ENCODE peak calls at places on chromosomes 2 and 18, in four cellular contexts. B is HepG2, L is WTC11, E is K562. N is an unnamed sample.

GRCh38 chr2:6915399-6915798 is 1.8 kb upstream of the RNF144A start:
- DNase-seq in L (no peak), B (peak), E (no peak), N (no peak)

GRCh38 chr18:51425889-51426288 is 228.4 kb upstream of the MEX3C start:
- DNase-seq in L (no peak), E (no peak), B (no peak), N (no peak)

GRCh38 chr2:130864830-130865229 is 28.1 kb downstream of the ARHGEF4 start:
- DNase-seq in L (no peak), E (no peak), B (no peak), N (no peak)

GRCh38 chr2:201466050-201466660 is 14.6 kb downstream of the STRADB start:
- DNase-seq in E (no peak), B (no peak), L (no peak), N (no peak)

GRCh38 chr2:227150222-227150936 is 13.6 kb downstream of the COL4A4 start:
- DNase-seq in B (no peak), L (no peak), E (no peak), N (no peak)

GRCh38 chr2:101328474-101329007 is 20.0 kb upstream of the RNF149 start:
- DNase-seq in E (no peak), B (no peak), L (no peak), N (no peak)

GRCh38 chr18:2985628-2986027 is 27.3 kb downstream of the LPIN2 start:
- DNase-seq in L (no peak), B (peak), E (peak), N (peak)

GRCh38 chr2:177029501-177029900 is 183.1 kb upstream of the HNRNPA3 start:
- DNase-seq in B (no peak), E (no peak), L (peak), N (no peak)

GRCh38 chr2:66985901-66986300 is 411.2 kb upstream of the ETAA1 start:
- DNase-seq in L (no peak), B (no peak), E (no peak), N (no peak)

GRCh38 chr2:197031805-197032204 is 105.3 kb upstream of the PGAP1 start:
- DNase-seq in L (no peak), E (no peak), B (no peak), N (no peak)

GRCh38 chr18:13623348-13623747 is 103.0 kb downstream of the FAM210A start:
- DNase-seq in L (no peak), E (no peak), B (no peak), N (no peak)

GRCh38 chr2:7111626-7112025 is 194.4 kb downstream of the RNF144A start:
- DNase-seq in B (no peak), L (no peak), E (no peak), N (no peak)

GRCh38 chr18:26708814-26709717 is 156.4 kb downstream of the AQP4 start:
- DNase-seq in E (no peak), B (no peak), L (no peak), N (no peak)

GRCh38 chr2:84838434-84839145 is 42.3 kb downstream of the TRABD2A start:
- DNase-seq in L (no peak), B (no peak), E (no peak), N (no peak)
- TF ChIP-seq ELF4 in L (no peak), B (no peak), E (no peak), N (no peak)

DNA sequence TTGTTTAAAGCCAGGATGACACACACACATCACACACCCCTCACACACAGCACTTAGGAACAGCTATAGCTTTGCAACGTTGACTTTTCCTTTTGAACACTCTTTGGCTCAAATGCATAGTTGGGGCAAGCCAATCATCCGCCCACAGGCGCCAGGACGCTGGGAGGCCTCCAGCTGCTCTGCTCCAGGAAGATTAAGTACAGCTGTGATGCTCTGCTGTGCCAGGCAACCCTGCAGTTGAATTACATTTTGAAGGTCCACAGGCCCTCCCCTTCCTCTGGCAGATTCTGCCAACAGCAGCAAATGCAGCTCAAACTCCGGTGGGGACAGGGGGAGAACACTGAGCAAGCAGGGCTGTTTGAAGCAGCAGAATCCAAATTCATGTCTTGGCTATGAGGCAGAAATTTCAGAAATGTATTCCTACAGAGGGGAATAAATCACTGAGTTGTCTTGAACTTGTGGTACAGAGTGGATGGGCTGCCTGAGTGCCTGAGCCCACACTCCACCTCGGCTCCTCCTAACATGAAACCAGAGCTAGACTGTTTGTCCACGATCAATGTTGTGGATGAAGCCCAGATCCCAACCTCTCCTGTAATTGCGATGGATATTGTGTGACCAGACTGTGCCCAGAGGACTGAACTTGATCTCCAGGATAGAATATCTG is 86.5 kb upstream of the PPP1CB start:
- DNase-seq in E (no peak), L (no peak), B (no peak), N (no peak)
- TF ChIP-seq ELF4 in E (no peak), L (no peak), B (no peak), N (no peak)

DNA sequence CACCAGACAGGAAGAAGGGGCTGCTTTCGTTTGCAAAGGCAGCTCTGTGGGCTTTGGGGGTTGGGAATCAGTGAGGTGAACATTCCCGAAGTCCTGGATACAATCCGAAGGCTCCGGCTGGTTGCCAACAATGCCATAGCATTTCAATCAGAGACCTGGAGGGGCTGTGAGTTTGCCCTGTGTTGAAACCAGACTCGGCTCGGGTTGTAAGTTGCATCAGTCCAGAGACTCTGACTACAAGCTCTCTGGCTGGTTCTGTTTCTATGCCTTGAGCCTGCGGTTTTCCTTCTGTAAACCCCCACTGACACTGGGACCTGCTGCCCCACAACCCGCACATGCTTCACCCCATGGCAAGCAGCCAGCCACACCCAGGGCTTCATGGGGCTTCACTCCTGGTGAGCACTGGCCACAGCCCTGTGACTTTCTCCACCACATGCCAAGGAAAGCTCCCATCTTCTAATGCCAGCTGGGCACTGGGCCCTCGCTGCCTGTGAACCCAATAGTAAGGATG is 85.7 kb upstream of the ODC1 start:
- DNase-seq in L (no peak), E (no peak), B (no peak), N (no peak)
- TF ChIP-seq ELF4 in L (no peak), E (no peak), B (no peak), N (no peak)

DNA sequence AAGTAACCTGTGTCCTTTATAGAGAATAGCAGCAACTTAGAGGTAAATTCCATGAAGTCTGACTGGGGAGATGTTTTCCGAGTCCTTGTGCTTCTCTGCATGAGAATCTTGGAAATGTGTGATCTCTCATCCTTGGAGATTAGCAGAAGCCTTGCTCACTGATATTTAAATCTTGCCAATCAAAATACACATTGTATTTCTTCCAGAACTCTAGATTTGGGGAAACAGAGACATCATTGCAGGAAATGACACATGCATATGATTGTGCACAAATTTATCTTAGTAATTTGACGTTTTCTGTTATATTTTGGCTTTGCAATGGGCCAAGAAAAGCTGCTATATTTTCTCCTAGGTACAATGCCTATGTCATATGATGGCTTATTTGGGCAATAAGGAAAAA is 182.6 kb downstream of the ZNF804A start:
- DNase-seq in L (no peak), B (no peak), E (no peak), N (no peak)
- TF ChIP-seq ELF4 in L (no peak), B (no peak), E (no peak), N (no peak)

GRCh38 chr2:32697156-32697555 is 69.3 kb downstream of the TTC27 start:
- DNase-seq in L (no peak), B (no peak), E (no peak), N (no peak)
- TF ChIP-seq ELF4 in L (no peak), B (no peak), E (no peak), N (no peak)